ENCODE peak calls at places on chromosomes 3 and 15, in seven cellular contexts. P, A, U, B, J, Q and K are unnamed samples.

GRCh38 chr3:143464850-143465249 is 345.3 kb downstream of the CHST2 start:
- DNase-seq in P (no peak), A (no peak), U (peak; percentile 35), B (no peak), J (no peak), Q (peak; percentile 49), K (peak; percentile 20)

GRCh38 chr3:16406175-16406574 is 107.3 kb downstream of the RFTN1 start:
- DNase-seq in P (no peak), A (no peak), U (no peak), B (no peak), J (no peak), Q (no peak), K (no peak)

GRCh38 chr15:23395030-23395692 is 40.6 kb downstream of the GOLGA8S start:
- DNase-seq in P (no peak), A (no peak), U (no peak), B (no peak), J (no peak), Q (peak; percentile 3), K (no peak)

GRCh38 chr3:170572665-170573253 is 13.1 kb downstream of the SLC7A14 start:
- DNase-seq in P (no peak), A (no peak), U (no peak), B (peak; percentile 60), J (peak; percentile 14), Q (peak; percentile 89), K (peak; percentile 39)

GRCh38 chr15:72724028-72724427 is 38.0 kb downstream of the BBS4 start:
- DNase-seq in P (no peak), A (no peak), U (no peak), B (no peak), J (no peak), Q (peak; percentile 10), K (no peak)

GRCh38 chr3:98584563-98584962 is 8.8 kb downstream of the CPOX start:
- DNase-seq in P (no peak), A (no peak), U (no peak), B (no peak), J (no peak), Q (no peak), K (no peak)

GRCh38 chr3:59709702-59710555 is 660.1 kb upstream of the CFAP20DC start:
- DNase-seq in P (peak; percentile 3), A (no peak), U (no peak), B (no peak), J (no peak), Q (no peak), K (no peak)

GRCh38 chr3:72100062-72100511 is 315.1 kb upstream of the PROK2 start:
- DNase-seq in P (no peak), A (no peak), U (no peak), B (no peak), J (no peak), Q (no peak), K (no peak)

GRCh38 chr15:26854435-26854834 is 12.4 kb upstream of the GABRA5 start:
- DNase-seq in P (no peak), A (no peak), U (no peak), B (no peak), J (no peak), Q (no peak), K (no peak)

GRCh38 chr3:151806838-151807237 is 7.1 kb upstream of the AADAC start:
- DNase-seq in P (no peak), A (no peak), U (no peak), B (no peak), J (no peak), Q (no peak), K (no peak)

GRCh38 chr3:58564456-58565160 is 12.6 kb downstream of the FAM107A start:
- DNase-seq in P (no peak), A (no peak), U (no peak), B (peak; percentile 72), J (no peak), Q (peak; percentile 89), K (no peak)

GRCh38 chr3:51340311-51340829 is 44.7 kb upstream of the MANF start:
- DNase-seq in P (no peak), A (peak; percentile 46), U (no peak), B (peak; percentile 87), J (no peak), Q (peak; percentile 93), K (no peak)

GRCh38 chr3:129506272-129506742 is 22.1 kb upstream of the RHO start:
- DNase-seq in P (no peak), A (peak; percentile 61), U (peak; percentile 93), B (no peak), J (no peak), Q (no peak), K (no peak)

GRCh38 chr3:167882057-167882667 is 146.6 kb downstream of the SERPINI1 start:
- DNase-seq in P (peak; percentile 13), A (no peak), U (peak; percentile 59), B (peak; percentile 10), J (no peak), Q (peak; percentile 77), K (no peak)

GRCh38 chr15:70569139-70569717 is 194.1 kb downstream of the UACA start:
- DNase-seq in P (peak; percentile 40), A (no peak), U (no peak), B (peak; percentile 70), J (no peak), Q (peak; percentile 61), K (no peak)